ENCODE peak calls at places on chromosomes 4 and X, in four cellular contexts. One of them, this sample, is unnamed. For H3K36me3 and H3K27me3, the result is how much of the 10 kb centered on the place peaks cover.

GRCh38 chr4:122224348-122224747 is 72.2 kb downstream of the BLTP1 start:
- DNase-seq in gastrocnemius medialis: no peak
- DNase-seq in mesendoderm: peak
- DNase-seq in fibroblast of lung: peak
- DNase-seq in this sample: peak

GRCh38 chrX:70313503-70313902 is 23.6 kb downstream of the KIF4A start:
- DNase-seq in gastrocnemius medialis: no peak
- DNase-seq in mesendoderm: no peak
- DNase-seq in fibroblast of lung: peak
- DNase-seq in this sample: no peak

GRCh38 chr4:110848787-110849186 is 225.9 kb upstream of the PITX2 start:
- DNase-seq in fibroblast of lung: no peak
- DNase-seq in gastrocnemius medialis: no peak
- DNase-seq in mesendoderm: no peak
- DNase-seq in this sample: no peak

GRCh38 chr4:1571986-1572385 is 112.1 kb downstream of the FAM53A start:
- DNase-seq in gastrocnemius medialis: no peak
- DNase-seq in fibroblast of lung: no peak
- DNase-seq in mesendoderm: peak
- DNase-seq in this sample: peak

GRCh38 chr4:45350438-45350837 is 624.1 kb upstream of the GNPDA2 start:
- DNase-seq in gastrocnemius medialis: no peak
- DNase-seq in fibroblast of lung: peak
- DNase-seq in mesendoderm: no peak
- DNase-seq in this sample: no peak

GRCh38 chrX:72126539-72127140 is 5.1 kb downstream of the RTL5 start:
- DNase-seq in mesendoderm: peak
- DNase-seq in gastrocnemius medialis: peak
- DNase-seq in fibroblast of lung: peak
- DNase-seq in this sample: peak

GRCh38 chrX:55546956-55547355 is 57.3 kb upstream of the USP51 start:
- DNase-seq in gastrocnemius medialis: no peak
- DNase-seq in mesendoderm: no peak
- DNase-seq in fibroblast of lung: no peak
- DNase-seq in this sample: no peak

GRCh38 chr4:148782284-148782683 is 340.1 kb upstream of the NR3C2 start:
- DNase-seq in mesendoderm: peak
- DNase-seq in fibroblast of lung: no peak
- DNase-seq in gastrocnemius medialis: no peak
- DNase-seq in this sample: peak

GRCh38 chrX:87634361-87634760 is 116.8 kb downstream of the KLHL4 start:
- DNase-seq in gastrocnemius medialis: no peak
- DNase-seq in fibroblast of lung: no peak
- DNase-seq in mesendoderm: no peak
- DNase-seq in this sample: no peak

GRCh38 chr4:168769416-168769815 is 240.6 kb downstream of the CBR4 start:
- DNase-seq in gastrocnemius medialis: no peak
- DNase-seq in mesendoderm: no peak
- DNase-seq in fibroblast of lung: peak
- DNase-seq in this sample: no peak

GRCh38 chr4:52038109-52038912 is at the start of gene SGCB:
- DNase-seq in mesendoderm: peak
- DNase-seq in gastrocnemius medialis: peak
- DNase-seq in fibroblast of lung: peak
- DNase-seq in this sample: peak

GRCh38 chr4:183182873-183183725 is 84.0 kb downstream of the WWC2 start:
- DNase-seq in fibroblast of lung: peak
- DNase-seq in gastrocnemius medialis: peak
- DNase-seq in mesendoderm: peak
- DNase-seq in this sample: peak

GRCh38 chr4:35975617-35976355 is 268.5 kb downstream of the ARAP2 start:
- DNase-seq in mesendoderm: no peak
- DNase-seq in gastrocnemius medialis: no peak
- DNase-seq in fibroblast of lung: no peak
- DNase-seq in this sample: no peak

GRCh38 chr4:87975466-87975865 is at the start of gene SPP1:
- DNase-seq in fibroblast of lung: peak
- DNase-seq in mesendoderm: peak
- DNase-seq in gastrocnemius medialis: no peak
- DNase-seq in this sample: peak

GRCh38 chr4:95092762-95093161 is 335.0 kb downstream of the BMPR1B start:
- DNase-seq in fibroblast of lung: peak
- DNase-seq in gastrocnemius medialis: no peak
- DNase-seq in mesendoderm: no peak
- DNase-seq in this sample: no peak

GRCh38 chrX:27966492-27966891 is 14.8 kb downstream of the DCAF8L1 start:
- DNase-seq in mesendoderm: no peak
- DNase-seq in fibroblast of lung: no peak
- DNase-seq in gastrocnemius medialis: no peak
- DNase-seq in this sample: no peak

GRCh38 chr4:146159384-146160058 is 16.0 kb upstream of the LSM6 start:
- DNase-seq in fibroblast of lung: no peak
- DNase-seq in gastrocnemius medialis: no peak
- DNase-seq in mesendoderm: no peak
- DNase-seq in this sample: no peak

GRCh38 chr4:87853108-87853507 is 20.3 kb downstream of the MEPE start:
- DNase-seq in gastrocnemius medialis: no peak
- DNase-seq in fibroblast of lung: peak
- DNase-seq in mesendoderm: peak
- DNase-seq in this sample: peak

GRCh38 chr4:47442980-47443379 is 20.5 kb downstream of the COMMD8 start:
- DNase-seq in gastrocnemius medialis: no peak
- DNase-seq in mesendoderm: no peak
- DNase-seq in fibroblast of lung: no peak
- DNase-seq in this sample: no peak

GRCh38 chrX:70478521-70478920 is 33.9 kb downstream of the DLG3 start:
- DNase-seq in gastrocnemius medialis: no peak
- DNase-seq in mesendoderm: no peak
- DNase-seq in fibroblast of lung: no peak
- DNase-seq in this sample: no peak

GRCh38 chr4:61312526-61312925 is 112.4 kb downstream of the ADGRL3 start:
- DNase-seq in mesendoderm: no peak
- DNase-seq in fibroblast of lung: peak
- DNase-seq in gastrocnemius medialis: no peak
- DNase-seq in this sample: no peak

GRCh38 chr4:95761871-95762270 is 78.0 kb upstream of the PDHA2 start:
- DNase-seq in gastrocnemius medialis: no peak
- DNase-seq in mesendoderm: no peak
- DNase-seq in fibroblast of lung: peak
- DNase-seq in this sample: no peak

GRCh38 chrX:136584545-136584944 is 52.5 kb downstream of the VGLL1 start:
- DNase-seq in fibroblast of lung: no peak
- DNase-seq in mesendoderm: no peak
- DNase-seq in gastrocnemius medialis: no peak
- DNase-seq in this sample: no peak

GRCh38 chr4:118823471-118823870 is 12.5 kb downstream of the SEC24D start:
- DNase-seq in fibroblast of lung: no peak
- DNase-seq in mesendoderm: no peak
- DNase-seq in gastrocnemius medialis: no peak
- DNase-seq in this sample: no peak

GRCh38 chr4:152831416-152831815 is 51.7 kb downstream of the ARFIP1 start:
- DNase-seq in mesendoderm: no peak
- DNase-seq in gastrocnemius medialis: no peak
- DNase-seq in fibroblast of lung: peak
- DNase-seq in this sample: no peak

GRCh38 chr4:39029752-39030694 is 2.2 kb downstream of the TMEM156 start:
- DNase-seq in fibroblast of lung: no peak
- DNase-seq in gastrocnemius medialis: no peak
- DNase-seq in mesendoderm: no peak
- DNase-seq in this sample: no peak

GRCh38 chr4:79685542-79685941 is 277.5 kb upstream of the GK2 start:
- DNase-seq in gastrocnemius medialis: no peak
- DNase-seq in fibroblast of lung: no peak
- DNase-seq in mesendoderm: no peak
- DNase-seq in this sample: no peak

GRCh38 chr4:188015025-188015778 is 19.6 kb downstream of the ZFP42 start:
- DNase-seq in fibroblast of lung: no peak
- DNase-seq in gastrocnemius medialis: no peak
- DNase-seq in mesendoderm: peak
- DNase-seq in this sample: peak

GRCh38 chr4:73828945-73829344 is 7.5 kb upstream of the CXCL6 start:
- DNase-seq in fibroblast of lung: peak
- DNase-seq in gastrocnemius medialis: no peak
- DNase-seq in mesendoderm: no peak
- DNase-seq in this sample: no peak

GRCh38 chr4:522911-523443 is 24.0 kb downstream of the PIGG start:
- DNase-seq in fibroblast of lung: no peak
- DNase-seq in mesendoderm: no peak
- DNase-seq in gastrocnemius medialis: no peak
- DNase-seq in this sample: no peak

GRCh38 chr4:521636-522330 is 22.8 kb downstream of the PIGG start:
- DNase-seq in mesendoderm: no peak
- DNase-seq in gastrocnemius medialis: no peak
- DNase-seq in fibroblast of lung: no peak
- DNase-seq in this sample: no peak

GRCh38 chr4:524196-524595 is 25.2 kb downstream of the PIGG start:
- DNase-seq in fibroblast of lung: no peak
- DNase-seq in mesendoderm: no peak
- DNase-seq in gastrocnemius medialis: no peak
- DNase-seq in this sample: no peak

GRCh38 chr4:522438-522837 is 23.4 kb downstream of the PIGG start:
- DNase-seq in mesendoderm: no peak
- DNase-seq in gastrocnemius medialis: no peak
- DNase-seq in fibroblast of lung: no peak
- DNase-seq in this sample: no peak

DNA sequence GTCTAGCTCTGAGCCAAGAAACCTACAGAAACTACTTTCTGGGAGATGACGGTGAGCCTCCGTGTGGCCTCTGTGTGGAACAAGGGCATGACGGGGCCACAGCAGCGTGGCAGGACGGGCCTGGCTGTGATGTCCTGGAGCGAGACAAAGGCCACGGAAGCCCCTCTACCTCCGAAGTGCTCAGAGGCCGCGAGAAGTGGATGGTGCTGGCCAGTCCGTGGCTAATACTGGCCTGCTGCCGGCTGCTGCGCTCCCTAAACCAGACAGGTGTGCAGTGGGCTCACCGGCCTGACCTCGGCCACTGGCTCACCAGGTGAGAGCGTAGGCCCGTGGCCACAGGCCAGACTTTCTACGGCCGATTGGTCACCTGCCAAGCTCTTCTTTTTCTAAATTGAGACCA is 24.6 kb downstream of the PIGG start:
- DNase-seq in fibroblast of lung: no peak
- DNase-seq in mesendoderm: no peak
- DNase-seq in gastrocnemius medialis: no peak
- DNase-seq in this sample: no peak
- H3K36me3 ChIP-seq in fibroblast of lung: under half
- H3K36me3 ChIP-seq in mesendoderm: under half
- H3K36me3 ChIP-seq in gastrocnemius medialis: under half
- H3K36me3 ChIP-seq in this sample: under half

DNA sequence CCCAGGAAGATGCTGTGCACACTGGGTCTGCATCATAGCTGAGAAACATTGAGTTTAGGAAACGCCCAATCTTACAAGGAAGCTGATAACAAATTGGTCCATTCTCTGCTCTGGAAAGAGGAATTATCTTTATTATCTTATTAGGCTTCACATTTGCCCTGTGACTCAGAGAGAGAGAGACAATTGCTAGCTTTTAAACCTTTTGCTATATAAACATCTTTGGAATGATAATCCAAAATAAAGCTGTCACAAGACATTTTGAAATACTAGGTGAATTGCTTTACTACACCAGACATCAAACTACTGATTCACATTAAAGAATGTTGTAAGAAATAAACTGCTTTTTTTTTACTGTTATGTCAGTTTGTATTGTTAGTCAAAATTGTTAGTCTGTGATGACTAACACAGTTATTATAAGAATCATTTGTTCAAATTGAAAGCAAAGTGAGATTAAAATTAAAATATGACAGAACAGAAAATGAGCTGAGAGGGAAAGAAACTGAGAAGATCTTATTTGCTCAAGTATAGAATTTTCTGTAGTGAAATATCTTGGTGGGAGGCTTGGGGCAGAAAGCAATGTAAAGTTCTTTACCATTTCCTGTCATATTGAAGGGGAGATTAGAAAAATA is 765.4 kb upstream of the PCDH10 start:
- DNase-seq in gastrocnemius medialis: no peak
- DNase-seq in fibroblast of lung: peak
- DNase-seq in mesendoderm: no peak
- DNase-seq in this sample: no peak
- H3K4me3 ChIP-seq in gastrocnemius medialis: no peak
- H3K4me3 ChIP-seq in fibroblast of lung: no peak
- H3K4me3 ChIP-seq in mesendoderm: no peak
- H3K4me3 ChIP-seq in this sample: no peak

GRCh38 chr4:2666722-2667247 is 89.4 kb downstream of the TNIP2 start:
- DNase-seq in gastrocnemius medialis: no peak
- DNase-seq in fibroblast of lung: no peak
- DNase-seq in mesendoderm: no peak
- DNase-seq in this sample: no peak
- H3K27me3 ChIP-seq in gastrocnemius medialis: under half
- H3K27me3 ChIP-seq in fibroblast of lung: under half
- H3K27me3 ChIP-seq in mesendoderm: under half
- H3K27me3 ChIP-seq in this sample: under half

DNA sequence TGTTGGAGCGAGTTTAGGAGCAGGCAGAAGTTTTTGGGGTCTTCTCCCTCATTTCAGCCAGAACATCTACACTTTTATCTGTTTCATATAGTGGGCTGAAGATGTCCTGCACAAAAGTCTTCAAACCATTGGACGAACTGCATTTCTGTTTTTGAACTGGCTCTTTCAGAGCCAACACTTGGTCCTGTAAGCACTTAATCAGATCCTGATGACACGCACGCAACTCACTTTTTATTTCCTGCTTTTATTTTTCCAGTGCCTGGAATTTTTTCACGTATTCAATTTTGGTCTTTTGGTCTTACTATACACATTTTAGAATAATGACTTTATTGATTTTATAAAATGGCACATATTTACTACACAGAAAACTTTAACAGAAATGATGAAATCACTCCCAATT is 40.2 kb upstream of the NKX3-2 start:
- DNase-seq in gastrocnemius medialis: no peak
- DNase-seq in fibroblast of lung: no peak
- DNase-seq in mesendoderm: no peak
- DNase-seq in this sample: no peak
- H3K36me3 ChIP-seq in gastrocnemius medialis: under half
- H3K36me3 ChIP-seq in fibroblast of lung: under half
- H3K36me3 ChIP-seq in mesendoderm: under half
- H3K36me3 ChIP-seq in this sample: under half

This sample was measured in H7.